ENCODE peak calls at places on chromosomes 5 and 9, in five cellular contexts. W is psoas muscle, B is heart right ventricle, U is fibroblast of lung, G is adrenal gland. X is an unnamed sample.

GRCh38 chr5:116614603-116614920 is 39.9 kb upstream of the SEMA6A start:
- DNase-seq in G (no peak), W (no peak), B (no peak), U (no peak), X (no peak)

GRCh38 chr9:114396558-114397218 is 8.9 kb upstream of the AKNA start:
- DNase-seq in W (no peak), U (peak), B (no peak), G (no peak), X (no peak)

GRCh38 chr5:135233477-135233876 is 165.6 kb downstream of the MACROH2A1 start:
- DNase-seq in W (peak), U (no peak), B (no peak), G (no peak), X (no peak)

GRCh38 chr9:71761938-71762353 is 6.4 kb downstream of the CEMIP2 start:
- DNase-seq in W (no peak), B (no peak), U (no peak), G (no peak), X (no peak)

GRCh38 chr9:18142964-18143363 is 331.0 kb upstream of the ADAMTSL1 start:
- DNase-seq in B (no peak), G (no peak), U (no peak), W (no peak), X (no peak)

GRCh38 chr9:134770972-134771971 is 109.3 kb upstream of the FCN2 start:
- DNase-seq in B (peak), G (no peak), W (no peak), U (no peak), X (no peak)

GRCh38 chr9:125839322-125839721 is 92.1 kb downstream of the PBX3 start:
- DNase-seq in G (no peak), B (no peak), U (no peak), W (no peak), X (no peak)

GRCh38 chr5:108295588-108296368 is 86.1 kb downstream of the FBXL17 start:
- DNase-seq in G (no peak), W (no peak), B (no peak), U (peak), X (no peak)

GRCh38 chr5:59361454-59361853 is 532.1 kb downstream of the PDE4D start:
- DNase-seq in W (no peak), G (no peak), B (no peak), U (no peak), X (no peak)

GRCh38 chr5:107666051-107666655 is 4.6 kb downstream of the EFNA5 start:
- DNase-seq in W (no peak), G (no peak), U (no peak), B (no peak), X (no peak)

GRCh38 chr5:176184608-176185132 is 53.6 kb upstream of the SIMC1 start:
- DNase-seq in W (no peak), U (no peak), G (no peak), B (no peak), X (no peak)

GRCh38 chr9:113742878-113743277 is 133.2 kb upstream of the ZNF618 start:
- DNase-seq in W (no peak), U (no peak), B (no peak), G (no peak), X (no peak)

GRCh38 chr9:34540826-34541225 is 18.0 kb upstream of the ENHO start:
- DNase-seq in B (no peak), W (no peak), G (peak), U (peak), X (no peak)

GRCh38 chr9:136799854-136800657 is 3.9 kb downstream of the CCDC183 start:
- DNase-seq in U (peak), G (peak), B (peak), W (peak), X (peak)

GRCh38 chr5:1792842-1793266 is 6.8 kb downstream of the MRPL36 start:
- DNase-seq in U (peak), G (no peak), W (no peak), B (no peak), X (no peak)

GRCh38 chr5:77431719-77432118 is 60.4 kb downstream of the WDR41 start:
- DNase-seq in W (no peak), G (no peak), U (no peak), B (no peak), X (no peak)

GRCh38 chr5:77431286-77431685 is 60.8 kb downstream of the WDR41 start:
- DNase-seq in G (no peak), U (no peak), W (no peak), B (no peak), X (no peak)

GRCh38 chr5:77438057-77438456 is 54.1 kb downstream of the WDR41 start:
- DNase-seq in W (no peak), U (no peak), B (no peak), G (no peak), X (no peak)

DNA sequence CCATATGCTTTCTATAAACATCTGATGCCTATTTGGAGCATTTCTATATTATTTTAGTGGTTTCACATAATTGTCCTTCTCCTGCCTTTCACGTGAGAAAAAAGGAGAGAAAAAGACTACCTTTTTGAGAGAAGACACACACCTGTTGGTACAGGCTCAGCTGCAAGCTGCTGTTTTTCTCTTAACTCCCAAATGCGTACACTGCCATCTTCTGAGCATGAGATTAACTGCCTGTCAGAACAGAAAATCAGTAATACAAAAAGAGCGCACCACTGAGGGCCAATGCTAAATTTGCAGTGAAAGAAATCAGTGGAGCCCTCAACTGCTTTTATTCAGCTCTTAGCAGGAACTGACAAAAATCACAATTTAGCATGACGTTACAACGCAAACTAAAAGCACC is 54.9 kb downstream of the WDR41 start:
- DNase-seq in B (no peak), G (no peak), U (no peak), W (no peak), X (no peak)
- TF ChIP-seq CTCF in B (no peak), G (no peak), U (no peak), W (no peak), X (no peak)

GRCh38 chr5:168047669-168048111 is 243.8 kb upstream of the WWC1 start:
- DNase-seq in B (peak), U (no peak), W (no peak), G (no peak), X (no peak)
- TF ChIP-seq CTCF in B (peak), U (no peak), W (no peak), G (no peak), X (peak)

GRCh38 chr9:95111716-95112115 is 205.8 kb downstream of the FANCC start:
- DNase-seq in U (no peak), W (no peak), G (no peak), B (no peak), X (no peak)

GRCh38 chr9:95115104-95115503 is 202.4 kb downstream of the FANCC start:
- DNase-seq in B (no peak), W (no peak), G (no peak), U (no peak), X (no peak)

GRCh38 chr9:95112436-95113280 is 204.9 kb downstream of the FANCC start:
- DNase-seq in B (no peak), U (no peak), W (no peak), G (no peak), X (no peak)

GRCh38 chr9:95116820-95117204 is 200.7 kb downstream of the FANCC start:
- DNase-seq in G (peak), W (no peak), B (no peak), U (no peak), X (no peak)

DNA sequence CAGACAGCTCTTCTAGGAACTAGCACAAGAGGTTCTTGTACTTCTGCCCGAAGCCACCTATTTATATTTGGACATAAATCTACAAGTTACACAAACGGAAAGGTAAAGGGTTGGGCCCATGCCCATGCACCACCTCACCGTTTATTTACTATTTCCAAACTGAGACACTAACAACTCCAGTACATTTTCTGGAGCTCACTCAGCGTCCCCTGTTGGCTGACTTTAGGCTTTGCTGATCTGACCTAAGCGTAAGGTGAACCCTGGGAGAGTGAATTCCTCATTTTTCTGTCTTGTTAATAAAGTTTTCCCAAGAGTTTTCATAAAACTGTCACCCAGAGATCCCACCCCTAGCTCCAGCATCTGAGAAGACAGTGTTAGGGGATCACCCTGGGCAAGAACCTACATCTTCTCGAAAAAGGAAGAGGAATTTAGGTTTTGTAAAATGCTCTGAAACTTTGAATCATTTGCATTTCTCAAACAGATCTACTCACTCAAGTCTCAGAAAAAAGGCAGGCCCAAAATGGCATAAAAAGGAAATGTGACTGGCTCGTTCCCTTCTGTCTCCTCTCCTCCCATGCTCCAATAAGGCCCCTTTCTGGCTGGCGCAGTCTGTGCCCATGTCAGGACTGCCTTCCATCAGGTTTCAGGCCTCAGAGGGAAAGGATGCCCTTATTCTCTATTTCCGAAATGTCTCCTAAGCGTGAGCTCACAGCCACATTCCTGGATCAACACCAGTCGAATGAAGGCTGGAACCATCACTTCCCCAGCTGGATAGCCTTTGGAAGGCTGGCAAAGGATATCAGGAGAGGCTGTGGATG is 201.3 kb downstream of the FANCC start:
- DNase-seq in U (no peak), G (no peak), W (no peak), B (no peak), X (peak)
- TF ChIP-seq CTCF in U (no peak), G (no peak), W (peak), B (no peak), X (peak)

GRCh38 chr5:96752341-96753016 is 55.3 kb downstream of the ERAP1 start:
- DNase-seq in B (no peak), U (peak), G (peak), W (no peak), X (peak)
- TF ChIP-seq CTCF in B (peak), U (peak), G (peak), W (peak), X (peak)

GRCh38 chr9:1619915-1620705 is 395.0 kb upstream of the SMARCA2 start:
- DNase-seq in G (no peak), W (no peak), B (no peak), U (peak), X (no peak)
- TF ChIP-seq CTCF in G (no peak), W (peak), B (no peak), U (no peak), X (no peak)

GRCh38 chr9:5480919-5481743 is 29.2 kb upstream of the PDCD1LG2 start:
- DNase-seq in W (no peak), U (no peak), B (no peak), G (no peak), X (no peak)
- TF ChIP-seq CTCF in W (no peak), U (no peak), B (no peak), G (no peak), X (no peak)

X was measured in nephron progenitor cell.